ENCODE peak calls at places on chromosomes 16 and 17, in four cellular contexts. One of them, this sample, is unnamed.

GRCh38 chr16:88701541-88702363 is 4.5 kb downstream of the RNF166 start:
- DNase-seq in ovary: no peak
- DNase-seq in IMR-90: no peak
- DNase-seq in heart right ventricle: no peak
- DNase-seq in this sample: no peak

GRCh38 chr17:29712677-29713076 is 90.0 kb upstream of the CORO6 start:
- DNase-seq in ovary: no peak
- DNase-seq in IMR-90: no peak
- DNase-seq in heart right ventricle: no peak
- DNase-seq in this sample: no peak

GRCh38 chr17:43431741-43432523 is 33.1 kb downstream of the ARL4D start:
- DNase-seq in ovary: no peak
- DNase-seq in IMR-90: peak; percentile 37
- DNase-seq in heart right ventricle: no peak
- DNase-seq in this sample: no peak

GRCh38 chr17:44381810-44382209 is 7.6 kb downstream of the ITGA2B start:
- DNase-seq in ovary: no peak
- DNase-seq in IMR-90: no peak
- DNase-seq in heart right ventricle: no peak
- DNase-seq in this sample: no peak

GRCh38 chr17:69928586-69928985 is 146.4 kb upstream of the KCNJ16 start:
- DNase-seq in ovary: no peak
- DNase-seq in IMR-90: no peak
- DNase-seq in heart right ventricle: no peak
- DNase-seq in this sample: no peak

GRCh38 chr16:11875721-11876120 is 24.4 kb upstream of the RSL1D1 start:
- DNase-seq in ovary: no peak
- DNase-seq in IMR-90: no peak
- DNase-seq in heart right ventricle: no peak
- DNase-seq in this sample: no peak

GRCh38 chr16:22232277-22233049 is 26.4 kb downstream of the EEF2K start:
- DNase-seq in ovary: no peak
- DNase-seq in IMR-90: peak; percentile 72
- DNase-seq in heart right ventricle: no peak
- DNase-seq in this sample: no peak

GRCh38 chr17:40582328-40582901 is 17.1 kb upstream of the CCR7 start:
- DNase-seq in ovary: no peak
- DNase-seq in IMR-90: no peak
- DNase-seq in heart right ventricle: peak; percentile 58
- DNase-seq in this sample: peak; percentile 68

GRCh38 chr17:31126318-31126717 is 31.5 kb downstream of the NF1 start:
- DNase-seq in ovary: no peak
- DNase-seq in IMR-90: no peak
- DNase-seq in heart right ventricle: no peak
- DNase-seq in this sample: no peak

GRCh38 chr16:21618261-21618660 is 18.9 kb downstream of the METTL9 start:
- DNase-seq in ovary: no peak
- DNase-seq in IMR-90: no peak
- DNase-seq in heart right ventricle: no peak
- DNase-seq in this sample: no peak

DNA sequence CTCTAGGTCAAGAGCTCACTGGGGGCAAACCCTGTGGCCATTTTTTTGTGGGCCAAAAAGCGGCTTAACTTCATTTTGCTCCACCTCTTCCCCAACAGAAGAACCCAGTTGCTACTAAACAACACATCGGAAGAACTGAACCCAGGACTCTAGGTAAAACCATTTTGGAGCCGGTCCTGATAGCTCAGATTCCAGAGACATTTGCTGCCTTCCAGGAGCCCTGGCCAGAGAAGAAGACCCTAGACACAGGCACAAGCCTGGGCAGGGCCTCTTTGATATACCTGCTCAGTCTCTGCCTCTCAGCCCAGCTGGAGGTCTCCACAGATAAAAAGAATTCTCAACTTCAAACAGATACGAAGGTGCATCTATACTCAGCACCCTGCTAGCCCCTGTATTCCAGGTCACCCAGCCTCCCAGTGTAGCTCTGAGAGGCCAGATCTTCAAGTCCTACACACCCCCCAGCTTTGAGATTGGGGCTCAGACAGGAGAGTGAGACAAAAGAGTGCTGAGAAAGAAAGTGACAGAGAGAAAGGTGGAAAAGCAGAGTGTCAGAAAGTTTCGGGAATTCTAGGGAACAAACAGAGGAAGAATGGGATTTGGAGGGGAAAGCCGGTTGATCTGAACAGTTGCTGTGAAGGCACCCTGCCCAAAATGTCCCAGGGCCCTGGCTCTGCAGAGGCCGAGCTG is 6.6 kb upstream of the HOXB9 start:
- DNase-seq in ovary: no peak
- DNase-seq in IMR-90: no peak
- DNase-seq in heart right ventricle: no peak
- DNase-seq in this sample: no peak
- H3K36me3 ChIP-seq in ovary: no peaks in the 10 kb centered on the region
- H3K36me3 ChIP-seq in IMR-90: no peaks in the 10 kb centered on the region
- H3K36me3 ChIP-seq in heart right ventricle: no peaks in the 10 kb centered on the region
- H3K36me3 ChIP-seq in this sample: no peaks in the 10 kb centered on the region

GRCh38 chr16:17108596-17108995 is 362.2 kb downstream of the XYLT1 start:
- DNase-seq in ovary: no peak
- DNase-seq in IMR-90: no peak
- DNase-seq in heart right ventricle: no peak
- DNase-seq in this sample: no peak
- H3K36me3 ChIP-seq in ovary: no peaks in the 10 kb centered on the region
- H3K36me3 ChIP-seq in IMR-90: no peaks in the 10 kb centered on the region
- H3K36me3 ChIP-seq in heart right ventricle: no peaks in the 10 kb centered on the region
- H3K36me3 ChIP-seq in this sample: no peaks in the 10 kb centered on the region

GRCh38 chr17:3940965-3941698 is 23.1 kb downstream of the ATP2A3 start:
- DNase-seq in ovary: no peak
- DNase-seq in IMR-90: no peak
- DNase-seq in heart right ventricle: no peak
- DNase-seq in this sample: no peak
- H3K36me3 ChIP-seq in ovary: no peaks in the 10 kb centered on the region
- H3K36me3 ChIP-seq in IMR-90: no peaks in the 10 kb centered on the region
- H3K36me3 ChIP-seq in heart right ventricle: no peaks in the 10 kb centered on the region
- H3K36me3 ChIP-seq in this sample: peaks cover 80% of the 10 kb centered on the region

GRCh38 chr16:27462200-27462845 is 60.3 kb downstream of the IL21R start:
- DNase-seq in ovary: no peak
- DNase-seq in IMR-90: no peak
- DNase-seq in heart right ventricle: no peak
- DNase-seq in this sample: no peak
- H3K36me3 ChIP-seq in ovary: no peaks in the 10 kb centered on the region
- H3K36me3 ChIP-seq in IMR-90: peaks cover 71% of the 10 kb centered on the region
- H3K36me3 ChIP-seq in heart right ventricle: peaks cover 5% of the 10 kb centered on the region
- H3K36me3 ChIP-seq in this sample: peaks cover 7% of the 10 kb centered on the region

GRCh38 chr17:68526548-68526947 is 14.3 kb downstream of the PRKAR1A start:
- DNase-seq in ovary: no peak
- DNase-seq in IMR-90: no peak
- DNase-seq in heart right ventricle: no peak
- DNase-seq in this sample: no peak
- H3K36me3 ChIP-seq in ovary: no peaks in the 10 kb centered on the region
- H3K36me3 ChIP-seq in IMR-90: peaks cover 51% of the 10 kb centered on the region
- H3K36me3 ChIP-seq in heart right ventricle: peaks cover 4% of the 10 kb centered on the region
- H3K36me3 ChIP-seq in this sample: peaks cover 63% of the 10 kb centered on the region